ENCODE peak calls at places on chromosome 20, in eight cellular contexts. F is activated CD4-positive, alpha-beta T cell treated with anti-CD3 and anti-CD28 coated beads, Interleukin-2, amount 50 U/mL, for 1 hour; P is NCI-H1417; Z is HS-5; X is left cardiac atrium; H is stimulated activated naive CD4-positive, alpha-beta T cell; A is ELR; E is brain pericyte. Q is an unnamed sample.

GRCh38 chr20:63416631-63417030 is 55.5 kb upstream of the CHRNA4 start:
- DNase-seq in E (no peak), Z (no peak), H (no peak), X (no peak), F (no peak), A (no peak), P (no peak), Q (no peak)

GRCh38 chr20:57973886-57974285 is 254.6 kb downstream of the ANKRD60 start:
- DNase-seq in A (no peak), X (no peak), Z (no peak), F (no peak), P (no peak), H (no peak), E (no peak), Q (no peak)

GRCh38 chr20:20643925-20644324 is 68.5 kb downstream of the RALGAPA2 start:
- DNase-seq in P (no peak), H (no peak), E (no peak), Z (no peak), X (no peak), A (no peak), F (no peak), Q (no peak)

GRCh38 chr20:41178904-41179432 is 41.6 kb downstream of the PLCG1 start:
- DNase-seq in F (no peak), Z (no peak), A (no peak), P (peak), H (no peak), E (peak), X (peak), Q (no peak)

GRCh38 chr20:38907918-38908677 is 18.1 kb upstream of the FAM83D start:
- DNase-seq in Z (no peak), H (no peak), P (no peak), A (no peak), F (no peak), E (no peak), X (no peak), Q (no peak)

GRCh38 chr20:2470051-2470431 is 548 bp downstream of the SNRPB start:
- DNase-seq in A (peak), H (peak), P (peak), Z (no peak), E (no peak), F (peak), X (peak), Q (peak)

GRCh38 chr20:48638546-48638945 is 189.3 kb downstream of the PREX1 start:
- DNase-seq in F (no peak), E (no peak), X (no peak), H (no peak), A (peak), Z (peak), P (no peak), Q (no peak)

GRCh38 chr20:24364464-24364863 is 105.0 kb upstream of the SYNDIG1 start:
- DNase-seq in F (no peak), P (no peak), Z (no peak), X (no peak), H (no peak), A (no peak), E (no peak), Q (no peak)

GRCh38 chr20:24987244-24987643 is 5.3 kb downstream of the APMAP start:
- DNase-seq in Z (no peak), H (no peak), F (no peak), A (no peak), P (no peak), E (no peak), X (no peak), Q (no peak)

GRCh38 chr20:52105573-52106422 is 85.8 kb downstream of the ZFP64 start:
- DNase-seq in E (no peak), H (no peak), Z (no peak), F (no peak), A (peak), X (no peak), P (no peak), Q (no peak)

GRCh38 chr20:45832619-45833018 is 980 bp upstream of the SNX21 start:
- DNase-seq in E (no peak), P (no peak), Z (no peak), A (no peak), X (no peak), F (no peak), H (no peak), Q (no peak)

GRCh38 chr20:61963885-61964674 is 101.6 kb downstream of the TAF4 start:
- DNase-seq in A (no peak), X (no peak), E (no peak), P (no peak), F (no peak), Z (no peak), H (no peak), Q (no peak)